ENCODE peak calls at places on chromosomes 5 and 9, in six cellular contexts. One of them, this sample, is unnamed.

GRCh38 chr9:114083693-114084092 is 5.6 kb upstream of the AMBP start:
- DNase-seq in cardiac muscle cell: no peak
- DNase-seq in GM23248: no peak
- DNase-seq in prostate gland: no peak
- DNase-seq in left ventricle myocardium inferior: no peak
- DNase-seq in Caco-2: no peak
- DNase-seq in this sample: no peak

GRCh38 chr5:102090770-102091169 is 205.3 kb downstream of the SLCO4C1 start:
- DNase-seq in cardiac muscle cell: peak; percentile 72
- DNase-seq in GM23248: peak; percentile 0
- DNase-seq in prostate gland: no peak
- DNase-seq in Caco-2: peak; percentile 68
- DNase-seq in left ventricle myocardium inferior: no peak
- DNase-seq in this sample: no peak

GRCh38 chr5:125106881-125107280 is 360.4 kb upstream of the ZNF608 start:
- DNase-seq in GM23248: no peak
- DNase-seq in cardiac muscle cell: no peak
- DNase-seq in left ventricle myocardium inferior: no peak
- DNase-seq in prostate gland: no peak
- DNase-seq in Caco-2: no peak
- DNase-seq in this sample: no peak

GRCh38 chr5:66854429-66854828 is 258.2 kb downstream of the MAST4 start:
- DNase-seq in cardiac muscle cell: no peak
- DNase-seq in Caco-2: no peak
- DNase-seq in prostate gland: no peak
- DNase-seq in left ventricle myocardium inferior: no peak
- DNase-seq in GM23248: no peak
- DNase-seq in this sample: no peak

GRCh38 chr9:84694248-84694647 is 24.7 kb downstream of the NTRK2 start:
- DNase-seq in GM23248: no peak
- DNase-seq in prostate gland: no peak
- DNase-seq in cardiac muscle cell: no peak
- DNase-seq in Caco-2: no peak
- DNase-seq in left ventricle myocardium inferior: no peak
- DNase-seq in this sample: no peak

GRCh38 chr5:88671808-88672499 is 211.0 kb downstream of the MEF2C start:
- DNase-seq in Caco-2: no peak
- DNase-seq in left ventricle myocardium inferior: no peak
- DNase-seq in GM23248: no peak
- DNase-seq in cardiac muscle cell: no peak
- DNase-seq in prostate gland: no peak
- DNase-seq in this sample: no peak

GRCh38 chr5:109246841-109247592 is 162.8 kb downstream of the PJA2 start:
- DNase-seq in left ventricle myocardium inferior: no peak
- DNase-seq in cardiac muscle cell: no peak
- DNase-seq in GM23248: no peak
- DNase-seq in Caco-2: no peak
- DNase-seq in prostate gland: no peak
- DNase-seq in this sample: no peak

GRCh38 chr9:33211695-33212393 is 28.1 kb upstream of the SPINK4 start:
- DNase-seq in left ventricle myocardium inferior: no peak
- DNase-seq in GM23248: no peak
- DNase-seq in cardiac muscle cell: peak; percentile 49
- DNase-seq in prostate gland: no peak
- DNase-seq in Caco-2: no peak
- DNase-seq in this sample: no peak

GRCh38 chr5:67793418-67793817 is 422.1 kb upstream of the PIK3R1 start:
- DNase-seq in Caco-2: no peak
- DNase-seq in cardiac muscle cell: no peak
- DNase-seq in left ventricle myocardium inferior: no peak
- DNase-seq in GM23248: no peak
- DNase-seq in prostate gland: no peak
- DNase-seq in this sample: no peak

GRCh38 chr5:133317558-133317957 is 265.7 kb downstream of the HSPA4 start:
- DNase-seq in prostate gland: no peak
- DNase-seq in GM23248: peak; percentile 17
- DNase-seq in cardiac muscle cell: no peak
- DNase-seq in left ventricle myocardium inferior: no peak
- DNase-seq in Caco-2: no peak
- DNase-seq in this sample: no peak

GRCh38 chr5:118553662-118554061 is 434.7 kb downstream of the DTWD2 start:
- DNase-seq in cardiac muscle cell: no peak
- DNase-seq in left ventricle myocardium inferior: peak; percentile 54
- DNase-seq in Caco-2: no peak
- DNase-seq in GM23248: peak; percentile 99
- DNase-seq in prostate gland: no peak
- DNase-seq in this sample: no peak

GRCh38 chr5:42494414-42494813 is 71.2 kb downstream of the GHR start:
- DNase-seq in Caco-2: no peak
- DNase-seq in cardiac muscle cell: no peak
- DNase-seq in prostate gland: no peak
- DNase-seq in left ventricle myocardium inferior: no peak
- DNase-seq in GM23248: no peak
- DNase-seq in this sample: no peak

GRCh38 chr9:7912037-7912535 is 112.5 kb upstream of the DMAC1 start:
- DNase-seq in Caco-2: no peak
- DNase-seq in GM23248: no peak
- DNase-seq in left ventricle myocardium inferior: no peak
- DNase-seq in cardiac muscle cell: no peak
- DNase-seq in prostate gland: no peak
- DNase-seq in this sample: no peak

GRCh38 chr5:132266836-132267160 is 9.3 kb downstream of the PDLIM4 start:
- DNase-seq in left ventricle myocardium inferior: no peak
- DNase-seq in cardiac muscle cell: no peak
- DNase-seq in GM23248: no peak
- DNase-seq in prostate gland: no peak
- DNase-seq in Caco-2: peak; percentile 24
- DNase-seq in this sample: no peak

GRCh38 chr9:127520941-127521918 is 69.9 kb downstream of the LRSAM1 start:
- DNase-seq in cardiac muscle cell: no peak
- DNase-seq in prostate gland: no peak
- DNase-seq in Caco-2: no peak
- DNase-seq in GM23248: peak; percentile 86
- DNase-seq in left ventricle myocardium inferior: no peak
- DNase-seq in this sample: peak; percentile 80

GRCh38 chr5:108858959-108859358 is 111.3 kb downstream of the FER start:
- DNase-seq in cardiac muscle cell: no peak
- DNase-seq in GM23248: peak; percentile 66
- DNase-seq in left ventricle myocardium inferior: no peak
- DNase-seq in Caco-2: no peak
- DNase-seq in prostate gland: no peak
- DNase-seq in this sample: no peak

GRCh38 chr5:33148076-33148501 is 292.7 kb upstream of the TARS1 start:
- DNase-seq in Caco-2: no peak
- DNase-seq in cardiac muscle cell: no peak
- DNase-seq in left ventricle myocardium inferior: peak; percentile 19
- DNase-seq in GM23248: peak; percentile 96
- DNase-seq in prostate gland: no peak
- DNase-seq in this sample: no peak

GRCh38 chr5:173592050-173592669 is 24.3 kb downstream of the BOD1 start:
- DNase-seq in prostate gland: no peak
- DNase-seq in Caco-2: no peak
- DNase-seq in cardiac muscle cell: no peak
- DNase-seq in GM23248: no peak
- DNase-seq in left ventricle myocardium inferior: no peak
- DNase-seq in this sample: no peak
- H3K9me3 ChIP-seq in prostate gland: no peaks in the 10 kb centered on the region
- H3K9me3 ChIP-seq in Caco-2: peaks cover 37% of the 10 kb centered on the region
- H3K9me3 ChIP-seq in cardiac muscle cell: no peaks in the 10 kb centered on the region
- H3K9me3 ChIP-seq in GM23248: no peaks in the 10 kb centered on the region
- H3K9me3 ChIP-seq in left ventricle myocardium inferior: peaks cover 33% of the 10 kb centered on the region
- H3K9me3 ChIP-seq in this sample: no peaks in the 10 kb centered on the region

DNA sequence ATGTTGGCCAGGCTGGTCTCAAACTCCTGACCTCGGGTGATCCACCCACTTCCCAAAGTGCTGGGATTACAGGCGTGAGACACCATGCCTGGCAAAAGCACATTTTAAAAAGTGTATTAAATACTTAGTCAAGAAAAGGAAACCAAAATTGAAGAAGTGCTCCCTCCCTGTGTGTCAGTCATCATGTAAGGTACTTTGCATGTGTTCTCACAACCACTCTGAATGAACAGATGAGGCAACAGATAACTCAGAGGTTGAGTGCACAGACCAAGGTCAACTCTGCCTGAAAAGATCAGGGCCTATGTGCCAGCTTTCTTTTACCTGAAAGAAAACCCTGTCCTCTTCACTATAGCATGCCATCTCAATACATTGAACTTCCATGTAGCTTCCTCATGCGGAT is 289.7 kb downstream of the MRPS30 start:
- DNase-seq in GM23248: no peak
- DNase-seq in Caco-2: no peak
- DNase-seq in left ventricle myocardium inferior: no peak
- DNase-seq in prostate gland: no peak
- DNase-seq in cardiac muscle cell: no peak
- DNase-seq in this sample: no peak
- H3K9me3 ChIP-seq in GM23248: no peaks in the 10 kb centered on the region
- H3K9me3 ChIP-seq in Caco-2: no peaks in the 10 kb centered on the region
- H3K9me3 ChIP-seq in left ventricle myocardium inferior: no peaks in the 10 kb centered on the region
- H3K9me3 ChIP-seq in prostate gland: no peaks in the 10 kb centered on the region
- H3K9me3 ChIP-seq in cardiac muscle cell: no peaks in the 10 kb centered on the region
- H3K9me3 ChIP-seq in this sample: no peaks in the 10 kb centered on the region

GRCh38 chr5:1899201-1899600 is 16.5 kb upstream of the IRX4 start:
- DNase-seq in GM23248: no peak
- DNase-seq in cardiac muscle cell: no peak
- DNase-seq in Caco-2: no peak
- DNase-seq in prostate gland: no peak
- DNase-seq in left ventricle myocardium inferior: no peak
- DNase-seq in this sample: no peak
- H3K9me3 ChIP-seq in GM23248: no peaks in the 10 kb centered on the region
- H3K9me3 ChIP-seq in cardiac muscle cell: no peaks in the 10 kb centered on the region
- H3K9me3 ChIP-seq in Caco-2: no peaks in the 10 kb centered on the region
- H3K9me3 ChIP-seq in prostate gland: no peaks in the 10 kb centered on the region
- H3K9me3 ChIP-seq in left ventricle myocardium inferior: peaks cover under 1% of the 10 kb centered on the region
- H3K9me3 ChIP-seq in this sample: peaks cover 5% of the 10 kb centered on the region

GRCh38 chr9:133855802-133856592 is 117.8 kb upstream of the SARDH start:
- DNase-seq in Caco-2: peak; percentile 94
- DNase-seq in prostate gland: no peak
- DNase-seq in GM23248: no peak
- DNase-seq in left ventricle myocardium inferior: no peak
- DNase-seq in cardiac muscle cell: no peak
- DNase-seq in this sample: peak; percentile 33

GRCh38 chr9:133853331-133853730 is 115.2 kb upstream of the SARDH start:
- DNase-seq in GM23248: no peak
- DNase-seq in prostate gland: no peak
- DNase-seq in Caco-2: no peak
- DNase-seq in cardiac muscle cell: no peak
- DNase-seq in left ventricle myocardium inferior: no peak
- DNase-seq in this sample: no peak

GRCh38 chr9:133852476-133852875 is 114.3 kb upstream of the SARDH start:
- DNase-seq in left ventricle myocardium inferior: no peak
- DNase-seq in prostate gland: no peak
- DNase-seq in Caco-2: no peak
- DNase-seq in cardiac muscle cell: no peak
- DNase-seq in GM23248: no peak
- DNase-seq in this sample: no peak

GRCh38 chr9:133854785-133855184 is 116.6 kb upstream of the SARDH start:
- DNase-seq in GM23248: no peak
- DNase-seq in Caco-2: no peak
- DNase-seq in left ventricle myocardium inferior: no peak
- DNase-seq in prostate gland: no peak
- DNase-seq in cardiac muscle cell: no peak
- DNase-seq in this sample: no peak

GRCh38 chr9:133854048-133854447 is 115.9 kb upstream of the SARDH start:
- DNase-seq in prostate gland: no peak
- DNase-seq in cardiac muscle cell: no peak
- DNase-seq in left ventricle myocardium inferior: no peak
- DNase-seq in Caco-2: no peak
- DNase-seq in GM23248: no peak
- DNase-seq in this sample: no peak
- H3K9me3 ChIP-seq in prostate gland: no peaks in the 10 kb centered on the region
- H3K9me3 ChIP-seq in cardiac muscle cell: no peaks in the 10 kb centered on the region
- H3K9me3 ChIP-seq in left ventricle myocardium inferior: no peaks in the 10 kb centered on the region
- H3K9me3 ChIP-seq in Caco-2: no peaks in the 10 kb centered on the region
- H3K9me3 ChIP-seq in GM23248: no peaks in the 10 kb centered on the region
- H3K9me3 ChIP-seq in this sample: no peaks in the 10 kb centered on the region

DNA sequence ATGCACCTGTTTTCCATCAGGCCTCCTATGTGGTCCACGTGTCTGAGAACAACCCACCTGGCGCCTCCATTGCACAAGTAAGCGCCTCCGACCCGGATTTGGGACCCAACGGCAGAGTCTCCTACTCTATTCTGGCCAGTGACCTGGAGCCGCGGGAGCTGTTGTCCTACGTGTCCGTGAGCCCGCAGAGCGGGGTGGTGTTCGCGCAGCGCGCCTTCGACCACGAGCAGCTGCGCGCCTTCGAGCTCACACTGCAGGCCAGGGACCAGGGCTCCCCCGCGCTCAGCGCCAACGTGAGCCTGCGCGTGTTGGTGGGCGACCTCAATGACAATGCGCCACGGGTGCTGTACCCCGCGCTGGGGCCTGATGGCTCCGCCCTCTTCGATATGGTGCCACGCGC is 1.7 kb downstream of the PCDHGB1 start:
- DNase-seq in prostate gland: no peak
- DNase-seq in GM23248: no peak
- DNase-seq in Caco-2: no peak
- DNase-seq in cardiac muscle cell: no peak
- DNase-seq in left ventricle myocardium inferior: no peak
- DNase-seq in this sample: no peak
- H3K9me3 ChIP-seq in prostate gland: no peaks in the 10 kb centered on the region
- H3K9me3 ChIP-seq in GM23248: no peaks in the 10 kb centered on the region
- H3K9me3 ChIP-seq in Caco-2: no peaks in the 10 kb centered on the region
- H3K9me3 ChIP-seq in cardiac muscle cell: no peaks in the 10 kb centered on the region
- H3K9me3 ChIP-seq in left ventricle myocardium inferior: peaks cover 98% of the 10 kb centered on the region
- H3K9me3 ChIP-seq in this sample: peaks cover under 1% of the 10 kb centered on the region

GRCh38 chr5:8895599-8895998 is 650.3 kb downstream of the SEMA5A start:
- DNase-seq in prostate gland: no peak
- DNase-seq in cardiac muscle cell: no peak
- DNase-seq in left ventricle myocardium inferior: no peak
- DNase-seq in GM23248: no peak
- DNase-seq in Caco-2: no peak
- DNase-seq in this sample: no peak
- H3K9me3 ChIP-seq in prostate gland: no peaks in the 10 kb centered on the region
- H3K9me3 ChIP-seq in cardiac muscle cell: no peaks in the 10 kb centered on the region
- H3K9me3 ChIP-seq in left ventricle myocardium inferior: no peaks in the 10 kb centered on the region
- H3K9me3 ChIP-seq in GM23248: no peaks in the 10 kb centered on the region
- H3K9me3 ChIP-seq in Caco-2: no peaks in the 10 kb centered on the region
- H3K9me3 ChIP-seq in this sample: no peaks in the 10 kb centered on the region

GRCh38 chr9:138049085-138049778 is 171.7 kb downstream of the CACNA1B start:
- DNase-seq in GM23248: no peak
- DNase-seq in Caco-2: no peak
- DNase-seq in left ventricle myocardium inferior: no peak
- DNase-seq in prostate gland: no peak
- DNase-seq in cardiac muscle cell: no peak
- DNase-seq in this sample: no peak
- H3K9me3 ChIP-seq in GM23248: no peaks in the 10 kb centered on the region
- H3K9me3 ChIP-seq in Caco-2: no peaks in the 10 kb centered on the region
- H3K9me3 ChIP-seq in left ventricle myocardium inferior: no peaks in the 10 kb centered on the region
- H3K9me3 ChIP-seq in prostate gland: no peaks in the 10 kb centered on the region
- H3K9me3 ChIP-seq in cardiac muscle cell: no peaks in the 10 kb centered on the region
- H3K9me3 ChIP-seq in this sample: no peaks in the 10 kb centered on the region

DNA sequence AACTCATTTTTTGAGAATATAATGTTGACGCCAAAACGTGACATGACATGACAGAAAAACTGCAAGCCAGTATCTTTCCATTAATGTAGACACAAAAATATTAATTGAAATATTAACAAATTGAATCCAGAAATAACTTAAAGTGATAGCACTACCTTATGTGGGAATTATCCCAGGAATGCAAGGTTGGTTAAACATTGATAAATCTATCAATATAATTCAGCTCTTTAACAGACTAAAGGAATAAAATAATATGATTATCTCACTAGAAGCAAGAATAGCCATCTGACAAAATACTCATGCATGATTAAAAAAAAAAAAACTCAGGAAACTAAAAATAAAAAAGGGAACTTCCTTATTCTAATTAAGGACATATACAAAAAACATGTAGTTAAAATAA is 6.8 kb downstream of the ZNF510 start:
- DNase-seq in left ventricle myocardium inferior: no peak
- DNase-seq in GM23248: no peak
- DNase-seq in prostate gland: no peak
- DNase-seq in cardiac muscle cell: no peak
- DNase-seq in Caco-2: no peak
- DNase-seq in this sample: no peak
- H3K9me3 ChIP-seq in left ventricle myocardium inferior: peaks cover 62% of the 10 kb centered on the region
- H3K9me3 ChIP-seq in GM23248: peaks cover 4% of the 10 kb centered on the region
- H3K9me3 ChIP-seq in prostate gland: no peaks in the 10 kb centered on the region
- H3K9me3 ChIP-seq in cardiac muscle cell: no peaks in the 10 kb centered on the region
- H3K9me3 ChIP-seq in Caco-2: peaks cover 32% of the 10 kb centered on the region
- H3K9me3 ChIP-seq in this sample: peaks cover 18% of the 10 kb centered on the region